ENCODE peak calls at places on chromosomes 2 and 18, in ten cellular contexts. Z is uterus, G is mucosa of descending colon, W is fibroblast of mammary gland, V is tibial artery, I is GM12865, K is kidney epithelial cell, Q is Panc1, B is body of pancreas, U is foreskin fibroblast. J is an unnamed sample.

GRCh38 chr2:156511112-156511511 is 74.9 kb downstream of the GPD2 start:
- DNase-seq in Z (no peak), G (no peak), W (no peak), V (no peak), I (no peak), K (no peak), Q (no peak), B (no peak), U (no peak), J (no peak)

GRCh38 chr18:45441110-45441842 is 174.0 kb upstream of the SLC14A2 start:
- DNase-seq in Z (no peak), G (peak), W (peak), V (no peak), I (no peak), K (no peak), Q (no peak), B (no peak), U (peak), J (no peak)

GRCh38 chr2:105952131-105952530 is 207.4 kb downstream of the NCK2 start:
- DNase-seq in Z (no peak), G (no peak), W (no peak), V (no peak), I (peak), K (no peak), Q (no peak), B (no peak), U (no peak), J (no peak)

GRCh38 chr2:217108086-217108485 is 248.2 kb upstream of the TNP1 start:
- DNase-seq in Z (no peak), G (no peak), W (no peak), V (no peak), I (no peak), K (no peak), Q (no peak), B (no peak), U (no peak), J (no peak)

GRCh38 chr2:238098854-238099708 is 1.1 kb upstream of the ESPNL start:
- DNase-seq in Z (no peak), G (no peak), W (no peak), V (peak), I (no peak), K (peak), Q (no peak), B (no peak), U (no peak), J (no peak)

GRCh38 chr2:166560022-166560421 is 66.0 kb upstream of the SCN7A start:
- DNase-seq in Z (no peak), G (no peak), W (no peak), V (no peak), I (no peak), K (no peak), Q (no peak), B (no peak), U (no peak), J (no peak)

GRCh38 chr2:238462782-238463396 is 36.2 kb downstream of the ASB1 start:
- DNase-seq in Z (no peak), G (peak), W (peak), V (no peak), I (peak), K (no peak), Q (no peak), B (no peak), U (peak), J (peak)

GRCh38 chr2:197293252-197294007 is 17.1 kb downstream of the ANKRD44 start:
- DNase-seq in Z (no peak), G (no peak), W (no peak), V (no peak), I (peak), K (no peak), Q (no peak), B (no peak), U (no peak), J (no peak)

GRCh38 chr2:16644204-16644925 is 21.3 kb downstream of the CYRIA start:
- DNase-seq in Z (no peak), G (no peak), W (peak), V (no peak), I (no peak), K (no peak), Q (no peak), B (no peak), U (no peak), J (no peak)

GRCh38 chr2:26745609-26746327 is 18.3 kb upstream of the SLC35F6 start:
- DNase-seq in Z (peak), G (peak), W (peak), V (peak), I (peak), K (no peak), Q (peak), B (peak), U (peak), J (no peak)

GRCh38 chr2:11058129-11058528 is 97.1 kb upstream of the SLC66A3 start:
- DNase-seq in Z (no peak), G (no peak), W (no peak), V (no peak), I (no peak), K (no peak), Q (no peak), B (no peak), U (no peak), J (no peak)

GRCh38 chr2:28702415-28702859 is 49.2 kb upstream of the PPP1CB start:
- DNase-seq in Z (no peak), G (no peak), W (no peak), V (no peak), I (no peak), K (no peak), Q (no peak), B (peak), U (no peak), J (no peak)

DNA sequence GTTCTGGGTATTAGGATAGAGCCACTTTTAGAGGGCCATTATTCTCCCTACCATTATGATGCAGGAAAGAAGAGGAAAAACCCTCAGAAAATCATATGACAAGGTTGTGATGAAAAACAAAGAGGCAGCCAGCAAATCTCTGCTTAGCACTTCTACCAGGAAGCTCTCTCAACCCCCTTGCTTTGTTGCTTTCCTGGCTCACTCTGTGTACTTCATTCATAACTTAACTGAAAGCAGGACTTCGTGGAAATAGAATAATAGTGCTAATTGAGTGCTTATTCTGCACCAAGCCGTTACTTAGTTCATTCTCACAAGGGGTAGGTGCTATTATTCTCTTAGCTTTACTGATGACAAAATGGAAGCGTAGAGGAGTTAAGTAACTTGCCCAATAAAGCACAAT is 354.1 kb downstream of the HRH4 start:
- DNase-seq in Z (no peak), G (no peak), W (no peak), V (no peak), I (no peak), K (no peak), Q (no peak), B (no peak), U (no peak), J (no peak)
- H3K4me3 ChIP-seq in Z (no peak), G (no peak), W (no peak), V (no peak), I (no peak), K (no peak), Q (no peak), B (no peak), U (no peak), J (no peak)

GRCh38 chr2:77977486-77978063 is 455.4 kb upstream of the LRRTM4 start:
- DNase-seq in Z (no peak), G (no peak), W (no peak), V (no peak), I (no peak), K (no peak), Q (no peak), B (no peak), U (no peak), J (no peak)
- TF ChIP-seq CTCF in Z (no peak), G (no peak), W (no peak), V (no peak), I (no peak), K (no peak), Q (no peak), B (no peak), U (no peak), J (no peak)

GRCh38 chr2:42652086-42652485 is 83.7 kb downstream of the MTA3 start:
- DNase-seq in Z (no peak), G (no peak), W (no peak), V (no peak), I (peak), K (no peak), Q (no peak), B (no peak), U (no peak), J (no peak)
- H3K4me3 ChIP-seq in Z (no peak), G (no peak), W (no peak), V (no peak), I (no peak), K (no peak), Q (no peak), B (no peak), U (no peak), J (no peak)

DNA sequence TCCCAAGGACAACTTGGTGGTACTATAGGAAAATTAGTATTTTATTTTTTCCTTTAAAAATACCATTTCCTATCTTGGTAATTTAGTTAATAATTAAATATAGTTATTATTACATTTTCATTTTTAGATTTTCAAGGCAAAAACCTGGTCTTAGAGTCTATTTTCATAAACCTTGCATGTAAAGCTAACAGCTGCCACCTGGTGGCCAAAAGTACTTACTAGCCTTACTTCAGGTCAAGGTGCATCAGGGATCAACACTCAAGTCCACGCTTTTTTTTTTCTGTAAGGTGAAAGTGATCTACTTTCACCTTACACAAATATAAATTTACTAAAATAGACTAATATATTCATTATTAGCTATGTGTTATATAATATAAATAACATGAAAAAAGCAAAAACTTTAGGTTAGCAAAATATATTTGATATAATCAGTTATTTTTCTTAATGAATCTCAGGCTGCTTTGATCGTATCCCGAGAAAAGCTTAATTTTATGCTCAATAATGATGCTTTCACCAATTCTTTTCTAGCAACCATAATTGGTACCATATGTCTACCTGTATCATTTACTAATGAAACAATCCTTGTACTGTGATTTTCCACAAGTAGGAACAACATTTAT is 62.5 kb downstream of the RELCH start:
- DNase-seq in Z (peak), G (peak), W (peak), V (peak), I (peak), K (peak), Q (peak), B (peak), U (peak), J (peak)
- TF ChIP-seq CTCF in Z (peak), G (peak), W (peak), V (peak), I (peak), K (peak), Q (peak), B (peak), U (peak), J (peak)

DNA sequence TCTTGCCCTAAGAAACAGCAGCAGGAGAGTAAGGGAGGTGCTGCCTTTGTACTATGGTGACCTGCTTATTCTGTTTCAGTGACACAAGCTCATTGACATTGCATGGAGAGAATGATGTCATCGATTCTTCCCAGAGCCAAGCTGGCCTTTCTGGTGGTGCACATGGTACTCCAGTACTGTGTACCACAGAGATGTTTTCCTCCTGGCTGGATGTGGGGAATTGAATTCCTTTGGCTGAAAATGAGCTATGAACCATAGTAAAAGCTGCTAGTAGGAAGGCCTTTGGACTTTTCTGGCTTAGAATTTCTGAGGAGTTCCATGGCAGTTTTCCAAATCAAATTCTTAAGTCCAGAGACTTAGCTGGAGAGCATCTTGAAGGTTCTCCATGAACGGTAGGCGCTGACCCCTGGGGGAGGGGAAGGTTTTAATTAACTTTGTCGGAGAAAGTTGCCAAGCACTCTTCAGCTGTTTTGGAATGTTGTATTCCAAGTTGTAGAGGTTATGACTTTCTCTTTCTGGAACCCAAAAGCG is 17.1 kb upstream of the B3GNT2 start:
- DNase-seq in Z (peak), G (no peak), W (peak), V (peak), I (no peak), K (no peak), Q (no peak), B (peak), U (no peak), J (no peak)
- H3K4me3 ChIP-seq in Z (no peak), G (no peak), W (no peak), V (no peak), I (no peak), K (no peak), Q (no peak), B (no peak), U (no peak), J (no peak)

GRCh38 chr2:226796840-226797288 is 2.8 kb downstream of the IRS1 start:
- DNase-seq in Z (peak), G (peak), W (peak), V (peak), I (no peak), K (no peak), Q (no peak), B (no peak), U (peak), J (no peak)
- TF ChIP-seq CTCF in Z (peak), G (no peak), W (peak), V (no peak), I (peak), K (peak), Q (peak), B (peak), U (peak), J (peak)